ENCODE peak calls at places on chromosome 15, in seven cellular contexts. N, D, F, H, Y, R and I are unnamed samples.

GRCh38 chr15:29126821-29127461 is 142.7 kb downstream of the NSMCE3 start:
- DNase-seq in N (no peak), D (peak; percentile 78), F (no peak), H (no peak), Y (no peak), R (peak; percentile 80), I (no peak)

GRCh38 chr15:47872869-47873301 is 155.6 kb downstream of the SEMA6D start:
- DNase-seq in N (no peak), D (no peak), F (no peak), H (no peak), Y (no peak), R (no peak), I (no peak)

GRCh38 chr15:90482124-90483011 is 47.4 kb upstream of the CRTC3 start:
- DNase-seq in N (peak; percentile 34), D (peak; percentile 19), F (peak; percentile 55), H (no peak), Y (peak; percentile 80), R (peak; percentile 54), I (no peak)

GRCh38 chr15:44177139-44177538 is 17.9 kb downstream of the FRMD5 start:
- DNase-seq in N (no peak), D (no peak), F (no peak), H (no peak), Y (no peak), R (no peak), I (no peak)

GRCh38 chr15:48086582-48086981 is 34.2 kb upstream of the SLC24A5 start:
- DNase-seq in N (no peak), D (no peak), F (no peak), H (no peak), Y (no peak), R (no peak), I (no peak)

GRCh38 chr15:48221885-48222284 is 15.8 kb downstream of the SLC12A1 start:
- DNase-seq in N (no peak), D (no peak), F (no peak), H (no peak), Y (no peak), R (no peak), I (no peak)

GRCh38 chr15:31297221-31297879 is 29.3 kb upstream of the KLF13 start:
- DNase-seq in N (no peak), D (no peak), F (peak; percentile 49), H (no peak), Y (no peak), R (no peak), I (no peak)

GRCh38 chr15:61049003-61049402 is 180.1 kb downstream of the RORA start:
- DNase-seq in N (no peak), D (no peak), F (no peak), H (no peak), Y (no peak), R (peak; percentile 57), I (no peak)

GRCh38 chr15:29090617-29091466 is 178.8 kb downstream of the NSMCE3 start:
- DNase-seq in N (peak; percentile 12), D (peak; percentile 76), F (peak; percentile 85), H (no peak), Y (peak; percentile 12), R (peak; percentile 79), I (no peak)

DNA sequence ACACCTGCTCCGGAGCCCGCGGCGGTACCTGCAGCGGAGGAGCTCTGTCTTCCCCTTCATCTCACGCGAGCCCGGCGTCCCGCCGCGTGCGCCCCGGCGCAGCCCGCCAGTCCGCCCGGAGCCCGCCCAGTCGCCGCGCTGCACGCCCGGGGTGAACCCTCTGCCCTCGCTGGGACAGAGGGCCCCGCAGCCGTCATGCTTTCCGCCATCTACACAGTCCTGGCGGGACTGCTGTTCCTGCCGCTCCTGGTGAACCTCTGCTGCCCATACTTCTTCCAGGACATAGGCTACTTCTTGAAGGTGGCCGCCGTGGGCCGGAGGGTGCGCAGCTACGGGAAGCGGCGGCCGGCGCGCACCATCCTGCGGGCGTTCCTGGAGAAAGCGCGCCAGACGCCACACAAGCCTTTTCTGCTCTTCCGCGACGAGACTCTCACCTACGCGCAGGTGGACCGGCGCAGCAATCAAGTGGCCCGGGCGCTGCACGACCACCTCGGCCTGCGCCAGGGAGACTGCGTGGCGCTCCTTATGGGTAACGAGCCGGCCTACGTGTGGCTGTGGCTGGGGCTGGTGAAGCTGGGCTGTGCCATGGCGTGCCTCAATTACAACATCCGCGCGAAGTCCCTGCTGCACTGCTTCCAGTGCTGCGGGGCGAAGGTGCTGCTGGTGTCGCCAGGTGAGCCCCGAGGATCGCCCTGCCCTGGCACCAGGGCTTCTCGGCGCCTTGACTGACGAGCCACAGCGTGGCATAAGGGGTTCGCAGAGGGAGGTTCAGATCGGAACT is 427 bp downstream of the SLC27A2 start:
- DNase-seq in N (peak; percentile 8), D (peak; percentile 40), F (peak; percentile 85), H (no peak), Y (no peak), R (peak; percentile 85), I (peak; percentile 48)
- TF ChIP-seq JUND in N (no peak), D (no peak), F (no peak), H (no peak), Y (no peak), R (no peak), I (no peak)

GRCh38 chr15:77292924-77293558 is 126.9 kb downstream of the PEAK1 start:
- DNase-seq in N (no peak), D (no peak), F (no peak), H (no peak), Y (no peak), R (no peak), I (no peak)

GRCh38 chr15:77296773-77297337 is 123.0 kb downstream of the PEAK1 start:
- DNase-seq in N (no peak), D (no peak), F (no peak), H (no peak), Y (no peak), R (no peak), I (no peak)

GRCh38 chr15:77291107-77291506 is 128.8 kb downstream of the PEAK1 start:
- DNase-seq in N (no peak), D (no peak), F (no peak), H (no peak), Y (no peak), R (no peak), I (no peak)

GRCh38 chr15:77295446-77295845 is 124.5 kb downstream of the PEAK1 start:
- DNase-seq in N (no peak), D (no peak), F (no peak), H (no peak), Y (no peak), R (no peak), I (no peak)
- TF ChIP-seq JUND in N (no peak), D (no peak), F (no peak), H (no peak), Y (no peak), R (no peak), I (no peak)

GRCh38 chr15:69893863-69894262 is 203.9 kb downstream of the TLE3 start:
- DNase-seq in N (no peak), D (no peak), F (peak; percentile 57), H (no peak), Y (no peak), R (peak; percentile 74), I (peak; percentile 26)
- TF ChIP-seq JUND in N (no peak), D (no peak), F (no peak), H (no peak), Y (no peak), R (no peak), I (no peak)

GRCh38 chr15:63466378-63467192 is 37.8 kb upstream of the USP3 start:
- DNase-seq in N (peak; percentile 74), D (peak; percentile 66), F (peak; percentile 55), H (no peak), Y (peak; percentile 66), R (peak; percentile 72), I (peak; percentile 84)
- TF ChIP-seq JUND in N (no peak), D (no peak), F (no peak), H (no peak), Y (no peak), R (no peak), I (no peak)

GRCh38 chr15:83766326-83766725 is 112.4 kb downstream of the ADAMTSL3 start:
- DNase-seq in N (no peak), D (no peak), F (no peak), H (no peak), Y (no peak), R (no peak), I (no peak)

GRCh38 chr15:83767786-83768185 is 113.9 kb downstream of the ADAMTSL3 start:
- DNase-seq in N (no peak), D (no peak), F (no peak), H (no peak), Y (no peak), R (no peak), I (no peak)

GRCh38 chr15:83762367-83762766 is 108.4 kb downstream of the ADAMTSL3 start:
- DNase-seq in N (no peak), D (no peak), F (no peak), H (no peak), Y (no peak), R (no peak), I (no peak)

GRCh38 chr15:83769411-83769960 is 115.6 kb downstream of the ADAMTSL3 start:
- DNase-seq in N (no peak), D (no peak), F (no peak), H (peak; percentile 9), Y (no peak), R (no peak), I (peak; percentile 28)

DNA sequence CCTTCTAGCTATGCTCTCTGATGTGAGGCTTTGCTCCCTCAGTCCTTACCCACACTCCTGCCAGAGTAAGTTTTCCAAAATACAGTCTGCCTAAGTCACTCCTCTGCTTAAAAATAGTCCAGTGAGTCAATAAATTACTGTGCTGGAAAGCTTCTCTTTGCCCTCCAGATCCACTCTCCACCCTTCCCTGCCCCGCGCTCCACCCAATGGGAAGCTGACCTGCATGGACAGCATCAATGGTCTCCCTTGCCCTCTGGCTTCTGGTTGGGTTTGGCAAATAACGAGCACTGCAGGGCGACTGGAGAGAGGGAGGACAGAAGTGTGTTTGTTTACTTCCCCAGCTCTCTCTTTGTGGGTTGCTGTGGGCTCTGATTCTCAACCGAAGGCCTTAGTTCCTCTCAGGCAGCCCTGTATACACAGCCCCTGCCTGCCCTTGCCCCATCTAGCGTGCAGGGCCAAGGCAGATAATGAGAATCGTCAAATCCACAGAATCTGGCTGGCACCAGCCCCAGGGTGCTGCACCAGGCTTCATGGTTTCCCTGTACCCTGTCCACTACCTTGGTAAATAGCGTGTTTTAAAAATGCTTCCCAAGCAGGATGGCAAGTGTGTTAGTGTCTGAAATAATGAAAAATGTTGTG is 110.4 kb downstream of the ADAMTSL3 start:
- DNase-seq in N (no peak), D (no peak), F (no peak), H (no peak), Y (no peak), R (no peak), I (no peak)
- TF ChIP-seq JUND in N (no peak), D (no peak), F (no peak), H (no peak), Y (no peak), R (no peak), I (no peak)